ENCODE peak calls at places on chromosomes 4 and X, in six cellular contexts. S, G, Q, O, J and D are unnamed samples.
A peak's percentile ranks its signal among the peaks of the same experiment; 100 is the strongest.

GRCh38 chr4:119797238-119797894 is 168.8 kb upstream of the PDE5A start:
- DNase-seq in G (no peak), Q (no peak), J (no peak), O (no peak), S (no peak), D (no peak)

GRCh38 chr4:36208884-36209473 is 35.3 kb downstream of the ARAP2 start:
- DNase-seq in Q (no peak), G (no peak), J (peak; percentile 49), O (no peak), S (no peak), D (no peak)

GRCh38 chr4:148795156-148795864 is 353.1 kb upstream of the NR3C2 start:
- DNase-seq in O (peak; percentile 35), J (no peak), G (no peak), Q (peak; percentile 53), S (no peak), D (no peak)

GRCh38 chr4:129604632-129605031 is 508.7 kb downstream of the C4orf33 start:
- DNase-seq in J (no peak), S (no peak), O (no peak), Q (no peak), G (no peak), D (no peak)

GRCh38 chrX:97267376-97267775 is 383.7 kb downstream of the RPA4 start:
- DNase-seq in O (no peak), S (no peak), J (no peak), G (no peak), Q (no peak), D (no peak)

GRCh38 chr4:176939445-176939844 is 146.7 kb upstream of the VEGFC start:
- DNase-seq in G (no peak), S (no peak), J (no peak), O (no peak), Q (no peak), D (no peak)

GRCh38 chr4:39614487-39615162 is 24.0 kb downstream of the SMIM14 start:
- DNase-seq in G (no peak), O (no peak), J (no peak), S (no peak), Q (peak; percentile 60), D (no peak)

GRCh38 chrX:110418220-110418856 is 59.7 kb downstream of the RTL9 start:
- DNase-seq in Q (no peak), O (peak; percentile 34), G (no peak), J (peak; percentile 41), S (peak; percentile 22), D (peak; percentile 44)

GRCh38 chr4:120694973-120695372 is 227.6 kb downstream of the PRDM5 start:
- DNase-seq in Q (no peak), G (no peak), J (no peak), S (no peak), O (no peak), D (no peak)

GRCh38 chr4:128553665-128554515 is 255.6 kb upstream of the JADE1 start:
- DNase-seq in Q (peak; percentile 57), O (no peak), G (peak; percentile 28), J (no peak), S (peak; percentile 76), D (peak; percentile 33)

GRCh38 chrX:136607236-136607635 is 40.7 kb upstream of the CD40LG start:
- DNase-seq in G (no peak), O (no peak), J (no peak), Q (no peak), S (no peak), D (no peak)

GRCh38 chrX:115650916-115651315 is 89.9 kb downstream of the PLS3 start:
- DNase-seq in G (peak; percentile 17), S (peak; percentile 87), O (peak; percentile 17), Q (peak; percentile 74), J (peak; percentile 33), D (peak; percentile 64)

GRCh38 chr4:142402156-142402555 is 443.9 kb downstream of the INPP4B start:
- DNase-seq in J (no peak), O (no peak), G (no peak), Q (no peak), S (no peak), D (no peak)

GRCh38 chrX:45623266-45623665 is 422.6 kb upstream of the DIPK2B start:
- DNase-seq in G (no peak), O (no peak), Q (no peak), J (no peak), S (peak; percentile 88), D (no peak)

GRCh38 chr4:153245775-153246174 is 41.5 kb downstream of the TRIM2 start:
- DNase-seq in O (no peak), J (no peak), G (no peak), Q (no peak), S (no peak), D (no peak)

GRCh38 chrX:70998402-70999027 is 67.6 kb upstream of the SLC7A3 start:
- DNase-seq in O (no peak), J (peak; percentile 6), Q (no peak), G (no peak), S (no peak), D (no peak)

GRCh38 chr4:77157859-77158486 is 966 bp downstream of the CCNG2 start:
- DNase-seq in S (peak; percentile 71), J (peak; percentile 77), Q (peak; percentile 70), G (peak; percentile 54), O (peak; percentile 92), D (peak; percentile 56)

GRCh38 chr4:53905281-53905934 is 159.0 kb downstream of the CHIC2 start:
- DNase-seq in G (no peak), S (no peak), O (no peak), J (no peak), Q (no peak), D (no peak)

GRCh38 chr4:174631901-174632758 is 109.8 kb upstream of the HPGD start:
- DNase-seq in O (peak; percentile 26), S (peak; percentile 28), J (peak; percentile 44), G (peak; percentile 53), Q (no peak), D (peak; percentile 13)

GRCh38 chr4:4387531-4388311 is 819 bp downstream of the NSG1 start:
- DNase-seq in O (no peak), S (no peak), J (no peak), Q (no peak), G (no peak), D (peak; percentile 31)